ENCODE peak calls at places on chromosomes 11 and 22, in seven cellular contexts. I, O, M, N, X, G and J are unnamed samples.

GRCh38 chr11:20397281-20397680 is 9.8 kb downstream of the PRMT3 start:
- DNase-seq in I (no peak), O (no peak), M (peak), N (no peak), X (peak), G (no peak), J (no peak)

GRCh38 chr11:4464216-4465159 is 15.4 kb downstream of the OR52K2 start:
- DNase-seq in I (no peak), O (no peak), M (no peak), N (no peak), X (no peak), G (no peak), J (no peak)

GRCh38 chr22:48071828-48072227 is 1309.4 kb downstream of the TBC1D22A start:
- DNase-seq in I (no peak), O (no peak), M (no peak), N (no peak), X (no peak), G (no peak), J (no peak)

GRCh38 chr11:77197626-77198320 is 69.7 kb downstream of the MYO7A start:
- DNase-seq in I (no peak), O (peak), M (no peak), N (peak), X (no peak), G (no peak), J (no peak)

GRCh38 chr11:2290351-2290841 is 11.3 kb downstream of the C11orf21 start:
- DNase-seq in I (no peak), O (peak), M (no peak), N (peak), X (no peak), G (no peak), J (no peak)

GRCh38 chr22:50611341-50612060 is 10.9 kb downstream of the MAPK8IP2 start:
- DNase-seq in I (no peak), O (no peak), M (no peak), N (peak), X (no peak), G (no peak), J (no peak)

GRCh38 chr11:59011672-59012071 is 72.4 kb downstream of the GLYATL1 start:
- DNase-seq in I (no peak), O (no peak), M (no peak), N (no peak), X (no peak), G (no peak), J (peak)

GRCh38 chr22:44546686-44547310 is 48.8 kb upstream of the RTL6 start:
- DNase-seq in I (no peak), O (peak), M (no peak), N (peak), X (no peak), G (no peak), J (no peak)

GRCh38 chr11:43580735-43581369 is 99.7 kb upstream of the HSD17B12 start:
- DNase-seq in I (no peak), O (no peak), M (no peak), N (no peak), X (no peak), G (no peak), J (no peak)

GRCh38 chr11:111494040-111494439 is 18.1 kb downstream of the BTG4 start:
- DNase-seq in I (no peak), O (no peak), M (no peak), N (no peak), X (no peak), G (no peak), J (no peak)

GRCh38 chr11:69909561-69910518 is 90.6 kb upstream of the FGF3 start:
- DNase-seq in I (no peak), O (peak), M (no peak), N (peak), X (no peak), G (no peak), J (no peak)

GRCh38 chr22:47569389-47570299 is 807.2 kb downstream of the TBC1D22A start:
- DNase-seq in I (no peak), O (no peak), M (no peak), N (peak), X (no peak), G (no peak), J (no peak)

GRCh38 chr22:19916006-19916405 is 25.6 kb upstream of the COMT start:
- DNase-seq in I (no peak), O (no peak), M (no peak), N (no peak), X (no peak), G (no peak), J (no peak)

GRCh38 chr11:71774603-71775222 is 58.3 kb upstream of the DEFB108B start:
- DNase-seq in I (no peak), O (no peak), M (no peak), N (no peak), X (no peak), G (no peak), J (no peak)

GRCh38 chr11:44614281-44614680 is 48.8 kb downstream of the CD82 start:
- DNase-seq in I (no peak), O (peak), M (no peak), N (no peak), X (no peak), G (no peak), J (no peak)